ENCODE peak calls at places on chromosome 3, in six cellular contexts. One of them, this sample, is unnamed.

GRCh38 chr3:17135696-17136095 is 250.9 kb downstream of the PLCL2 start:
- DNase-seq in cardiac muscle cell: no peak
- DNase-seq in NCI-H1436: no peak
- DNase-seq in NCI-H1092 treated with DMSO at 0.1 percent for 48 hours: no peak
- DNase-seq in activated CD4-positive, alpha-beta T cell treated with anti-CD3 and anti-CD28 coated beads for 48 hours: no peak
- DNase-seq in HS-5: no peak
- DNase-seq in this sample: no peak

GRCh38 chr3:151584603-151585002 is 123.7 kb upstream of the IGSF10 start:
- DNase-seq in cardiac muscle cell: no peak
- DNase-seq in NCI-H1436: no peak
- DNase-seq in NCI-H1092 treated with DMSO at 0.1 percent for 48 hours: no peak
- DNase-seq in activated CD4-positive, alpha-beta T cell treated with anti-CD3 and anti-CD28 coated beads for 48 hours: no peak
- DNase-seq in HS-5: no peak
- DNase-seq in this sample: no peak

GRCh38 chr3:173826901-173827609 is 429.5 kb downstream of the NLGN1 start:
- DNase-seq in cardiac muscle cell: peak; percentile 1
- DNase-seq in NCI-H1436: no peak
- DNase-seq in NCI-H1092 treated with DMSO at 0.1 percent for 48 hours: no peak
- DNase-seq in activated CD4-positive, alpha-beta T cell treated with anti-CD3 and anti-CD28 coated beads for 48 hours: no peak
- DNase-seq in HS-5: no peak
- DNase-seq in this sample: no peak

GRCh38 chr3:123638936-123639680 is 54.3 kb upstream of the HACD2 start:
- DNase-seq in cardiac muscle cell: no peak
- DNase-seq in NCI-H1436: no peak
- DNase-seq in NCI-H1092 treated with DMSO at 0.1 percent for 48 hours: no peak
- DNase-seq in activated CD4-positive, alpha-beta T cell treated with anti-CD3 and anti-CD28 coated beads for 48 hours: no peak
- DNase-seq in HS-5: no peak
- DNase-seq in this sample: no peak

GRCh38 chr3:58535531-58536500 is 1.2 kb downstream of the ACOX2 start:
- DNase-seq in cardiac muscle cell: peak; percentile 42
- DNase-seq in NCI-H1436: no peak
- DNase-seq in NCI-H1092 treated with DMSO at 0.1 percent for 48 hours: no peak
- DNase-seq in activated CD4-positive, alpha-beta T cell treated with anti-CD3 and anti-CD28 coated beads for 48 hours: no peak
- DNase-seq in HS-5: no peak
- DNase-seq in this sample: no peak

GRCh38 chr3:94862703-94863102 is 799.8 kb downstream of the NSUN3 start:
- DNase-seq in cardiac muscle cell: peak; percentile 18
- DNase-seq in NCI-H1436: no peak
- DNase-seq in NCI-H1092 treated with DMSO at 0.1 percent for 48 hours: peak; percentile 1
- DNase-seq in activated CD4-positive, alpha-beta T cell treated with anti-CD3 and anti-CD28 coated beads for 48 hours: no peak
- DNase-seq in HS-5: peak; percentile 4
- DNase-seq in this sample: no peak

GRCh38 chr3:168476360-168476980 is 380.7 kb upstream of the GOLIM4 start:
- DNase-seq in cardiac muscle cell: no peak
- DNase-seq in NCI-H1436: no peak
- DNase-seq in NCI-H1092 treated with DMSO at 0.1 percent for 48 hours: no peak
- DNase-seq in activated CD4-positive, alpha-beta T cell treated with anti-CD3 and anti-CD28 coated beads for 48 hours: no peak
- DNase-seq in HS-5: no peak
- DNase-seq in this sample: no peak

GRCh38 chr3:53255360-53255774 is 455 bp downstream of the TKT start:
- DNase-seq in cardiac muscle cell: peak; percentile 29
- DNase-seq in NCI-H1436: no peak
- DNase-seq in NCI-H1092 treated with DMSO at 0.1 percent for 48 hours: peak; percentile 60
- DNase-seq in activated CD4-positive, alpha-beta T cell treated with anti-CD3 and anti-CD28 coated beads for 48 hours: peak; percentile 52
- DNase-seq in HS-5: no peak
- DNase-seq in this sample: no peak

GRCh38 chr3:171225101-171225674 is 198.7 kb upstream of the SLC2A2 start:
- DNase-seq in cardiac muscle cell: no peak
- DNase-seq in NCI-H1436: peak; percentile 61
- DNase-seq in NCI-H1092 treated with DMSO at 0.1 percent for 48 hours: no peak
- DNase-seq in activated CD4-positive, alpha-beta T cell treated with anti-CD3 and anti-CD28 coated beads for 48 hours: no peak
- DNase-seq in HS-5: no peak
- DNase-seq in this sample: no peak

GRCh38 chr3:67090472-67090871 is 92.4 kb downstream of the KBTBD8 start:
- DNase-seq in cardiac muscle cell: peak; percentile 42
- DNase-seq in NCI-H1436: no peak
- DNase-seq in NCI-H1092 treated with DMSO at 0.1 percent for 48 hours: no peak
- DNase-seq in activated CD4-positive, alpha-beta T cell treated with anti-CD3 and anti-CD28 coated beads for 48 hours: no peak
- DNase-seq in HS-5: peak; percentile 55
- DNase-seq in this sample: no peak

GRCh38 chr3:169454823-169455222 is 208.7 kb downstream of the MECOM start:
- DNase-seq in cardiac muscle cell: peak; percentile 87
- DNase-seq in NCI-H1436: no peak
- DNase-seq in NCI-H1092 treated with DMSO at 0.1 percent for 48 hours: no peak
- DNase-seq in activated CD4-positive, alpha-beta T cell treated with anti-CD3 and anti-CD28 coated beads for 48 hours: no peak
- DNase-seq in HS-5: peak; percentile 77
- DNase-seq in this sample: no peak

GRCh38 chr3:99647081-99647480 is 8.7 kb downstream of the COL8A1 start:
- DNase-seq in cardiac muscle cell: peak; percentile 62
- DNase-seq in NCI-H1436: no peak
- DNase-seq in NCI-H1092 treated with DMSO at 0.1 percent for 48 hours: no peak
- DNase-seq in activated CD4-positive, alpha-beta T cell treated with anti-CD3 and anti-CD28 coated beads for 48 hours: no peak
- DNase-seq in HS-5: no peak
- DNase-seq in this sample: no peak

This sample was measured in cardiac septum.